ENCODE peak calls at places on chromosomes 13 and 19, in eight cellular contexts. O is cardiac fibroblast, W is HCT116, Y is esophagus squamous epithelium, M is mammary epithelial cell, I is foreskin fibroblast, E is cardiac muscle cell, P is breast epithelium. F is an unnamed sample.

GRCh38 chr13:98775844-98776598 is 23.5 kb upstream of the SLC15A1 start:
- DNase-seq in O (no peak), W (peak; percentile 88), Y (no peak), M (peak; percentile 82), I (peak; percentile 50), E (no peak), P (no peak), F (no peak)

GRCh38 chr19:6699935-6700334 is 20.5 kb downstream of the C3 start:
- DNase-seq in O (no peak), W (no peak), Y (no peak), M (no peak), I (no peak), E (no peak), P (no peak), F (no peak)

GRCh38 chr19:40614595-40615411 is 13.6 kb downstream of the LTBP4 start:
- DNase-seq in O (peak; percentile 98), W (peak; percentile 87), Y (peak; percentile 27), M (peak; percentile 95), I (peak; percentile 98), E (peak; percentile 96), P (peak; percentile 75), F (no peak)

GRCh38 chr13:76856141-76856571 is 30.0 kb downstream of the KCTD12 start:
- DNase-seq in O (peak; percentile 76), W (no peak), Y (no peak), M (peak; percentile 96), I (peak; percentile 59), E (peak; percentile 78), P (no peak), F (no peak)

GRCh38 chr13:110259651-110260050 is 47.3 kb downstream of the COL4A1 start:
- DNase-seq in O (no peak), W (no peak), Y (no peak), M (no peak), I (no peak), E (peak; percentile 56), P (no peak), F (no peak)

GRCh38 chr13:83877901-83878300 is 4.4 kb downstream of the SLITRK1 start:
- DNase-seq in O (no peak), W (no peak), Y (no peak), M (no peak), I (no peak), E (no peak), P (no peak), F (no peak)

GRCh38 chr19:5001547-5002131 is 32.7 kb downstream of the KDM4B start:
- DNase-seq in O (peak; percentile 70), W (peak; percentile 32), Y (no peak), M (peak; percentile 25), I (peak; percentile 67), E (peak; percentile 72), P (no peak), F (peak; percentile 15)

GRCh38 chr13:91557328-91557727 is 158.9 kb downstream of the GPC5 start:
- DNase-seq in O (no peak), W (no peak), Y (no peak), M (no peak), I (no peak), E (no peak), P (no peak), F (no peak)

GRCh38 chr19:8340341-8341096 is 2.5 kb downstream of the KANK3 start:
- DNase-seq in O (peak; percentile 63), W (no peak), Y (no peak), M (no peak), I (no peak), E (peak; percentile 49), P (no peak), F (no peak)

GRCh38 chr13:44236370-44236769 is 137.3 kb upstream of the SERP2 start:
- DNase-seq in O (peak; percentile 46), W (no peak), Y (no peak), M (no peak), I (peak; percentile 56), E (peak; percentile 32), P (no peak), F (no peak)

GRCh38 chr13:97911311-97912138 is 42.0 kb upstream of the IPO5 start:
- DNase-seq in O (no peak), W (peak; percentile 21), Y (no peak), M (peak; percentile 29), I (peak; percentile 43), E (peak; percentile 22), P (no peak), F (no peak)

GRCh38 chr13:109986851-109987250 is 200.5 kb upstream of the IRS2 start:
- DNase-seq in O (no peak), W (no peak), Y (no peak), M (no peak), I (no peak), E (no peak), P (no peak), F (no peak)

GRCh38 chr13:64579331-64579730 is 2650.8 kb downstream of the PCDH9 start:
- DNase-seq in O (no peak), W (no peak), Y (no peak), M (no peak), I (no peak), E (no peak), P (no peak), F (no peak)

GRCh38 chr13:27211771-27212364 is 39.5 kb upstream of the RPL21 start:
- DNase-seq in O (peak; percentile 71), W (peak; percentile 32), Y (no peak), M (peak; percentile 58), I (peak; percentile 76), E (peak; percentile 77), P (no peak), F (no peak)

GRCh38 chr19:3047307-3048189 is 14.7 kb downstream of the TLE5 start:
- DNase-seq in O (peak; percentile 82), W (peak; percentile 63), Y (no peak), M (peak; percentile 42), I (peak; percentile 77), E (peak; percentile 86), P (peak; percentile 82), F (no peak)

GRCh38 chr13:41455725-41456419 is 1.5 kb upstream of the RGCC start:
- DNase-seq in O (no peak), W (no peak), Y (no peak), M (no peak), I (no peak), E (no peak), P (no peak), F (no peak)

GRCh38 chr19:41373993-41374392 is 2.3 kb upstream of the TMEM91 start:
- DNase-seq in O (peak; percentile 96), W (no peak), Y (no peak), M (peak; percentile 59), I (peak; percentile 91), E (peak; percentile 97), P (no peak), F (no peak)

GRCh38 chr13:31090921-31091624 is 70.6 kb downstream of the HSPH1 start:
- DNase-seq in O (peak; percentile 31), W (no peak), Y (no peak), M (no peak), I (no peak), E (peak; percentile 53), P (no peak), F (no peak)

GRCh38 chr19:22616659-22617058 is 17.5 kb upstream of the ZNF492 start:
- DNase-seq in O (no peak), W (no peak), Y (no peak), M (no peak), I (no peak), E (no peak), P (no peak), F (no peak)

GRCh38 chr19:18328340-18329034 is 5.6 kb upstream of the LSM4 start:
- DNase-seq in O (peak; percentile 99), W (peak; percentile 94), Y (peak; percentile 58), M (peak; percentile 97), I (peak; percentile 95), E (peak; percentile 99), P (peak; percentile 96), F (peak; percentile 92)
- H3K4me3 ChIP-seq in O (peak overlapping the region; percentile 47), W (peak overlapping the region; percentile 46), Y (peak overlapping the region; percentile 11), M (peak overlapping the region; percentile 37), I (peak overlapping the region; percentile 35), E (peak overlapping the region; percentile 15), P (peak overlapping the region; percentile 39), F (peak overlapping the region; percentile 57)

DNA sequence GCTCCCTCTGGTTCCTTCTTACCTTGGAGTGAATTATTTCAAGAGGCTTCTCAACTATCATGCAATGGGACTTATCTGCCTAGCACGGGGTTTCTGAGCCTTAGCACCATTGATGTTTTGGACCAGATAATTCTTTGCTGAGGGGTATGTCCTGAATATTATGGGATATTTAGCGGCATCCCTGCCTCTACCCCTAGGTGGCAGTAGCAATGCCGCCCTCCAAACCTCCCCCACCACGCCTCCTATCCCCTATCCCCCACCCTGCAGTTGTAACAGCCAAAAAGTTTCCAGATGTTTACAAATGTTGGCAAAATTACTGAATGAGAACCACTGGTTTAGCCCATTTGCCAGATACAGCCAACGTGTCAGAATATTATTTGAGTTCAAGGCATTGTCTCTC is 125.5 kb downstream of the POSTN start:
- DNase-seq in O (no peak), W (no peak), Y (no peak), M (no peak), I (no peak), E (no peak), P (no peak), F (no peak)
- TF ChIP-seq CTCF in O (peak; percentile 12), W (no peak), Y (no peak), M (no peak), I (no peak), E (no peak), P (no peak), F (peak; percentile 16)

GRCh38 chr19:46065486-46065885 is 24.7 kb upstream of the IGFL4 start:
- DNase-seq in O (peak; percentile 36), W (no peak), Y (no peak), M (peak; percentile 94), I (peak; percentile 61), E (peak; percentile 40), P (peak; percentile 55), F (no peak)

GRCh38 chr19:46056536-46056935 is 15.7 kb upstream of the IGFL4 start:
- DNase-seq in O (no peak), W (no peak), Y (no peak), M (peak; percentile 96), I (no peak), E (no peak), P (peak; percentile 60), F (no peak)

DNA sequence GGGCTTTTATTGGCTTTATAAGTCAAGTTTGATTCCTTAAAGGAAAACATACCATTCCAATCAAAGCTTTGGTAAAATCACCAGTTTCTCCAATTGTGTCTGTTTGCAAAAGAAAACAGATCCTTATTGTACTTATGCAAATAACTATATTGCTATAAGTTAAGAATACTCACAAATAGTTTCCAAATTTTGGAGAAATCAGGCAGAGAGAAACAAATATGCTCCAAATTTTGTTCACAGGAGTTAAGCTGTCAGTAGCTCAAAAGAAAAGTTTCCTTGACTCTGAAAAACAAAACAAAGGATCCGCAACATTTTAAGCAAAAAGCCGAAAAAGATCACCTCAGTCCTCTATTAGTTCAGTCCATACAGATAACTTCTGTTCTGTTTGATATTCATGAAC is 19.2 kb upstream of the IGFL4 start:
- DNase-seq in O (no peak), W (no peak), Y (no peak), M (no peak), I (no peak), E (no peak), P (no peak), F (no peak)
- H3K4me3 ChIP-seq in O (no peak overlapping the region), W (no peak overlapping the region), Y (no peak overlapping the region), M (no peak overlapping the region), I (no peak overlapping the region), E (no peak overlapping the region), P (no peak overlapping the region), F (no peak overlapping the region)

DNA sequence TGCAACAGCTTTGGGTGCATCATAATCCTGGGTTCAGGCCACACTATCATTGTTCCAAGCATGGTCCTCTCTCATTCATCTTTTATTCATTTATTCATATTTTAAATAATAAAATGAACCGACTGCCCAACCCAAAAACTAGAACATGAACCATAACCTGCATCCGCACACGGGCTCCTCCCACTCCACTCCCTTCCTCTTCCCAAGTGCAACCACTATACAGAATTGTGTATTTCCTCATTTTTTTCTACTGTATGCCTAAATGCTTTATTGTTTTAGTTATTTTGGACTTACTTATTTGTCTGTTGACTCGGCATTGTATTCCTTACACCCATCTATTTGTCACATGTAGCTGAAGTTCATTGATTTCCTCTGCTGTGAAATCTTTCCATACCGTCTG is 30.7 kb upstream of the POMP start:
- DNase-seq in O (no peak), W (no peak), Y (no peak), M (no peak), I (no peak), E (no peak), P (no peak), F (no peak)
- TF ChIP-seq CTCF in O (no peak), W (no peak), Y (no peak), M (no peak), I (no peak), E (no peak), P (no peak), F (no peak)